ENCODE peak calls at places on chromosomes 11 and 22, in eight cellular contexts. One of them, this sample, is unnamed.

GRCh38 chr11:5605849-5606248 is 9.4 kb downstream of the TRIM6 start:
- DNase-seq in stomach: no peak
- DNase-seq in K562: no peak
- DNase-seq in sigmoid colon: no peak
- DNase-seq in suprapubic skin: no peak
- DNase-seq in transverse colon: no peak
- DNase-seq in H1: no peak
- DNase-seq in upper lobe of left lung: no peak
- DNase-seq in this sample: no peak

GRCh38 chr22:22709719-22710445 is 65.5 kb downstream of the GGTLC2 start:
- DNase-seq in stomach: no peak
- DNase-seq in K562: peak
- DNase-seq in sigmoid colon: no peak
- DNase-seq in suprapubic skin: no peak
- DNase-seq in transverse colon: no peak
- DNase-seq in H1: peak
- DNase-seq in upper lobe of left lung: no peak
- DNase-seq in this sample: no peak

GRCh38 chr11:8252946-8253345 is 10.7 kb downstream of the LMO1 start:
- DNase-seq in stomach: no peak
- DNase-seq in K562: no peak
- DNase-seq in sigmoid colon: peak
- DNase-seq in suprapubic skin: peak
- DNase-seq in transverse colon: no peak
- DNase-seq in H1: peak
- DNase-seq in upper lobe of left lung: no peak
- DNase-seq in this sample: no peak

GRCh38 chr22:22558972-22559603 is at the start of gene PRAME:
- DNase-seq in stomach: peak
- DNase-seq in K562: peak
- DNase-seq in sigmoid colon: no peak
- DNase-seq in suprapubic skin: no peak
- DNase-seq in transverse colon: peak
- DNase-seq in H1: peak
- DNase-seq in upper lobe of left lung: peak
- DNase-seq in this sample: no peak

GRCh38 chr11:9092846-9093778 is 1.7 kb upstream of the SCUBE2 start:
- DNase-seq in stomach: no peak
- DNase-seq in K562: no peak
- DNase-seq in sigmoid colon: no peak
- DNase-seq in suprapubic skin: no peak
- DNase-seq in transverse colon: no peak
- DNase-seq in H1: no peak
- DNase-seq in upper lobe of left lung: no peak
- DNase-seq in this sample: peak

GRCh38 chr11:121762820-121763219 is 310.1 kb upstream of the SORL1-AS1 start:
- DNase-seq in stomach: no peak
- DNase-seq in K562: no peak
- DNase-seq in sigmoid colon: no peak
- DNase-seq in suprapubic skin: peak
- DNase-seq in transverse colon: no peak
- DNase-seq in H1: no peak
- DNase-seq in upper lobe of left lung: peak
- DNase-seq in this sample: peak

GRCh38 chr11:70829160-70829899 is 423.0 kb downstream of the SHANK2 start:
- DNase-seq in stomach: no peak
- DNase-seq in K562: no peak
- DNase-seq in sigmoid colon: no peak
- DNase-seq in suprapubic skin: no peak
- DNase-seq in transverse colon: no peak
- DNase-seq in H1: no peak
- DNase-seq in upper lobe of left lung: peak
- DNase-seq in this sample: no peak

GRCh38 chr11:13970986-13971385 is 8.5 kb downstream of the SPON1 start:
- DNase-seq in stomach: peak
- DNase-seq in K562: no peak
- DNase-seq in sigmoid colon: no peak
- DNase-seq in suprapubic skin: no peak
- DNase-seq in transverse colon: peak
- DNase-seq in H1: peak
- DNase-seq in upper lobe of left lung: no peak
- DNase-seq in this sample: peak

GRCh38 chr11:134034496-134035381 is 34.1 kb upstream of the JAM3 start:
- DNase-seq in stomach: peak
- DNase-seq in K562: no peak
- DNase-seq in sigmoid colon: no peak
- DNase-seq in suprapubic skin: no peak
- DNase-seq in transverse colon: no peak
- DNase-seq in H1: no peak
- DNase-seq in upper lobe of left lung: no peak
- DNase-seq in this sample: no peak

GRCh38 chr11:47478651-47479329 is 29.9 kb upstream of the RAPSN start:
- DNase-seq in stomach: no peak
- DNase-seq in K562: no peak
- DNase-seq in sigmoid colon: no peak
- DNase-seq in suprapubic skin: no peak
- DNase-seq in transverse colon: no peak
- DNase-seq in H1: no peak
- DNase-seq in upper lobe of left lung: no peak
- DNase-seq in this sample: no peak

GRCh38 chr22:28883917-28884753 is 763 bp downstream of the ZNRF3 start:
- DNase-seq in stomach: peak
- DNase-seq in K562: peak
- DNase-seq in sigmoid colon: peak
- DNase-seq in suprapubic skin: peak
- DNase-seq in transverse colon: peak
- DNase-seq in H1: peak
- DNase-seq in upper lobe of left lung: peak
- DNase-seq in this sample: no peak

GRCh38 chr11:2943711-2944118 is 14.5 kb upstream of the PHLDA2 start:
- DNase-seq in stomach: peak
- DNase-seq in K562: no peak
- DNase-seq in sigmoid colon: no peak
- DNase-seq in suprapubic skin: no peak
- DNase-seq in transverse colon: peak
- DNase-seq in H1: no peak
- DNase-seq in upper lobe of left lung: peak
- DNase-seq in this sample: no peak

GRCh38 chr11:58192229-58192628 is 3.4 kb downstream of the OR9Q2 start:
- DNase-seq in stomach: no peak
- DNase-seq in K562: no peak
- DNase-seq in sigmoid colon: no peak
- DNase-seq in suprapubic skin: no peak
- DNase-seq in transverse colon: peak
- DNase-seq in H1: no peak
- DNase-seq in upper lobe of left lung: no peak
- DNase-seq in this sample: no peak

DNA sequence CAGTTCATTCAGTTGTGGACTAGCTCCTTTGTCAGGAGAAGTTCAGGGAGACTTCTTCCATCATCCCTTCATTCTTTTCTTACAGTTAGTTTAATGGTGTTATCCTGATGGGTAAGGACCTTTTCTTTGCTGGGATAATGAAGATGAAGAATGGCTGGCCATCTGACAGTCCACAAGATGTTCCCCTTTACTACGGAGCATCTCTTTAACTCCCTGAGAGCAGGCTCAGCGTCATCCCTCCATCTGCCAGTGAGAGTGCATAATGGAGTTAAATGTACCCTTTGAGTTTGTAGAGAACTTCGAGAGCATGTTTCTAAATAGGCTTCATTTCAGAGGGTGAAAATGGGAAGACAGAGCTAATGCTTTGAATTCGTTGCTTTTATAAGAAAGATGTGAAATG is 1.6 kb downstream of the EP300 start:
- DNase-seq in stomach: no peak
- DNase-seq in K562: peak
- DNase-seq in sigmoid colon: no peak
- DNase-seq in suprapubic skin: no peak
- DNase-seq in transverse colon: peak
- DNase-seq in H1: no peak
- DNase-seq in upper lobe of left lung: no peak
- DNase-seq in this sample: no peak
- TF ChIP-seq POLR2AphosphoS5 in stomach: no peak
- TF ChIP-seq POLR2AphosphoS5 in K562: no peak
- TF ChIP-seq POLR2AphosphoS5 in sigmoid colon: no peak
- TF ChIP-seq POLR2AphosphoS5 in suprapubic skin: no peak
- TF ChIP-seq POLR2AphosphoS5 in transverse colon: no peak
- TF ChIP-seq POLR2AphosphoS5 in H1: no peak
- TF ChIP-seq POLR2AphosphoS5 in upper lobe of left lung: no peak
- TF ChIP-seq POLR2AphosphoS5 in this sample: no peak

DNA sequence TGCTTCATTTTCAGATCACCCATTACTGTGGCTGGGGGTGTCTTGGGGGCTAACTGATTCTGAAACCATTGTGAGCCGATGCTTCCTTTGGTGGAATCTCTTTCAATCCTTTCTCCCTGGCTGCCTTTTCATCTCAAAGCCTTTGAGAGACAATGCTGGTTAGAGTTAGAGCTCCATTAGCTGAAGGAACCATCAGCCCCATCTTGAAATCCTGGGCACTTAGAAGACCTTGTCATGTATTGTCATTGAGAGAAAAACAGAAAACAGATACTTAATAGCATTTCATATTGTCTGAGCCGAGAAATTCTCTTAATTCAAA is 6.7 kb downstream of the TEAD1 start:
- DNase-seq in stomach: no peak
- DNase-seq in K562: no peak
- DNase-seq in sigmoid colon: no peak
- DNase-seq in suprapubic skin: no peak
- DNase-seq in transverse colon: no peak
- DNase-seq in H1: no peak
- DNase-seq in upper lobe of left lung: no peak
- DNase-seq in this sample: no peak
- H3K4me3 ChIP-seq in stomach: no peak
- H3K4me3 ChIP-seq in K562: no peak
- H3K4me3 ChIP-seq in sigmoid colon: peak
- H3K4me3 ChIP-seq in suprapubic skin: no peak
- H3K4me3 ChIP-seq in transverse colon: no peak
- H3K4me3 ChIP-seq in H1: no peak
- H3K4me3 ChIP-seq in upper lobe of left lung: no peak
- H3K4me3 ChIP-seq in this sample: no peak

DNA sequence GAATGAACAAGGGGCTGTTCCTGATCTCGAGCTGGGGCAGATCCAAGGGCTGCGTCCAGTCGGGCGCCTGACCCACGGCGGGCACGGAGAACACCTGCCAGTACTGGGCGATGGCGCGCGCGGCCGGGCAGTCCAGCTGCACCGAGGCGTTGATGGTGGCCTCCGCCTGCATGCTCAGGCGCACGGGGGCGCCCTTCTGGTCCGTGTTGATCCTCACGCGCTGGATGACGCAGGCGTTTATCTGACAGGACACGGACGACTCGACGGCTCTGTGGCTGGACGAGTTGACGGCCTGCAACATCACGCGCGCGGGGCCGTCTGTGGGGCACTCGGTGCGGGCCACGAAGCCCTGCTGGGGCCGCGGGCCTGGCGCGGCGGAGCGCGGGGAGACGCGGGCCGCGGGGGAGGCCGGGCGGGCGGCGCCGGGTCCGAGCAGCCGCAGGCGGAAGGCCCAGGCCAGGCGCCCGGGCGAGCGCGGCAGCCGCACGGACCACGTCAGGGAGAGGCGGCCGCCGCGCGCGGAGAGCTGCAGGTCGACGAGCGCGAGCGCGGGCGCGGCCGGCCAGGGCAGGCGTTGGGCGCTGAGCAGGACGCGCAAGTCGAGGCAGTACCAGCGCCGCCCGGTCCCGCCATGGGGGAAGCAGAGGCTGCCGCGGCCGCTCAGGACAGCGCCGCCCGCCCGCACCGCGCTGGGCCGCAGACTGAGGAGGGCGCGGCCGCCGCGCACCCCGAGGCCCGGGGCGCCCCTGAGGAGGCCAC is 515 bp downstream of the PKDREJ start:
- DNase-seq in stomach: peak
- DNase-seq in K562: no peak
- DNase-seq in sigmoid colon: peak
- DNase-seq in suprapubic skin: no peak
- DNase-seq in transverse colon: peak
- DNase-seq in H1: peak
- DNase-seq in upper lobe of left lung: peak
- DNase-seq in this sample: no peak
- TF ChIP-seq EP300 in stomach: no peak
- TF ChIP-seq EP300 in K562: no peak
- TF ChIP-seq EP300 in sigmoid colon: no peak
- TF ChIP-seq EP300 in suprapubic skin: no peak
- TF ChIP-seq EP300 in transverse colon: no peak
- TF ChIP-seq EP300 in H1: no peak
- TF ChIP-seq EP300 in upper lobe of left lung: no peak
- TF ChIP-seq EP300 in this sample: no peak

GRCh38 chr11:10673476-10674062 is 20.0 kb downstream of the IRAG1 start:
- DNase-seq in stomach: no peak
- DNase-seq in K562: no peak
- DNase-seq in sigmoid colon: no peak
- DNase-seq in suprapubic skin: no peak
- DNase-seq in transverse colon: no peak
- DNase-seq in H1: no peak
- DNase-seq in upper lobe of left lung: no peak
- DNase-seq in this sample: no peak

GRCh38 chr11:10666976-10667892 is 26.3 kb downstream of the IRAG1 start:
- DNase-seq in stomach: no peak
- DNase-seq in K562: no peak
- DNase-seq in sigmoid colon: no peak
- DNase-seq in suprapubic skin: peak
- DNase-seq in transverse colon: no peak
- DNase-seq in H1: no peak
- DNase-seq in upper lobe of left lung: no peak
- DNase-seq in this sample: no peak

GRCh38 chr11:10670099-10670498 is 23.5 kb downstream of the IRAG1 start:
- DNase-seq in stomach: no peak
- DNase-seq in K562: no peak
- DNase-seq in sigmoid colon: no peak
- DNase-seq in suprapubic skin: no peak
- DNase-seq in transverse colon: no peak
- DNase-seq in H1: no peak
- DNase-seq in upper lobe of left lung: no peak
- DNase-seq in this sample: no peak

GRCh38 chr11:10666556-10666955 is 27.0 kb downstream of the IRAG1 start:
- DNase-seq in stomach: no peak
- DNase-seq in K562: peak
- DNase-seq in sigmoid colon: no peak
- DNase-seq in suprapubic skin: no peak
- DNase-seq in transverse colon: no peak
- DNase-seq in H1: no peak
- DNase-seq in upper lobe of left lung: no peak
- DNase-seq in this sample: no peak

DNA sequence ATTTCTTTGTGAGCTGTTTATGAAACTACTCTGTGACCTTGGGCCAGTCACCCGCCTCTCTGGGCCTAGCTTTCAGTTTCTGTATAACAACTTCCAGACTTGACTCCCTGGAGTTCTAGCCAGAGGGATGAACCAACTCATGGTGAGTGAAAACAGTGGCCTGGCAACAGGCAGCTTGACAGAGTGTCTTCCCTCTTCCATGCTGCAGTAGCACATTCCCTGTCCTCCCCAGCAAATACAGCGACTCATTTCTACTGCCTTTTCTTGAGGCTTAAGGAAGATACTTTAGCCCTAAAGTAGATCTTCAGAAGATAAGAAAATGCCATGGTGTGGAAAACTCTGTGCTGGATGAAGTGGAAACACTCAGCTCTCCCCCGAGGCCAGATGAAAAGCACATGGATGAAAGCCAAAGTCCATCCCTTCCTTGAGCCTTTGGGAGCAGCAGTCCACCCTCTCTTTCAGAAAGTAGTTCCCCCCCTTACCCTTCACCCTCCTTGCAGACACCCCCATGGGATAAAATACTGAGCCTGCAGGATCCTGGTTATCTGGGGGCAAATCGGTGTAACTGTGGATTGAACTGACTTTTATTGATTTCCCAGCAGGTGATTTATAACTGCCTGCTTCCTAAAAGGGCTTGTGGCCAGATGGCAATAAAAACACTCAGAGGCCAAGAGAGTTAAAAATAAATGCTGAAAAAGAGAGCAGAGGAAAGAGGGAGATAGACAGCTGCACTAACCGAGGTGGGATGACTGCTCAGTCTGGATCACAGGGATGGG is 24.1 kb downstream of the IRAG1 start:
- DNase-seq in stomach: no peak
- DNase-seq in K562: no peak
- DNase-seq in sigmoid colon: peak
- DNase-seq in suprapubic skin: no peak
- DNase-seq in transverse colon: no peak
- DNase-seq in H1: no peak
- DNase-seq in upper lobe of left lung: no peak
- DNase-seq in this sample: no peak
- TF ChIP-seq POLR2AphosphoS5 in stomach: peak
- TF ChIP-seq POLR2AphosphoS5 in K562: no peak
- TF ChIP-seq POLR2AphosphoS5 in sigmoid colon: peak
- TF ChIP-seq POLR2AphosphoS5 in suprapubic skin: no peak
- TF ChIP-seq POLR2AphosphoS5 in transverse colon: peak
- TF ChIP-seq POLR2AphosphoS5 in H1: no peak
- TF ChIP-seq POLR2AphosphoS5 in upper lobe of left lung: no peak
- TF ChIP-seq POLR2AphosphoS5 in this sample: peak